ENCODE peak calls at places on chromosomes 4 and X, in seven cellular contexts. Y, L, J, Q, W, I and B are unnamed samples.
A peak's percentile ranks its signal among the peaks of the same experiment; 100 is the strongest.

GRCh38 chr4:113958766-113959540 is 20.5 kb downstream of the ARSJ start:
- DNase-seq in I (no peak), Y (peak; percentile 91), W (no peak), J (peak; percentile 8), Q (no peak), L (no peak), B (no peak)

GRCh38 chrX:23317799-23318724 is 16.6 kb upstream of the PTCHD1 start:
- DNase-seq in L (no peak), Y (peak; percentile 1), J (peak; percentile 46), W (no peak), Q (no peak), I (peak; percentile 88), B (peak; percentile 53)

GRCh38 chrX:69503835-69504625 is at the start of gene NALF2:
- DNase-seq in J (peak; percentile 76), Q (peak; percentile 85), L (no peak), W (peak; percentile 27), I (peak; percentile 93), Y (no peak), B (peak; percentile 80)

GRCh38 chr4:70737006-70737405 is 15.2 kb downstream of the RUFY3 start:
- DNase-seq in Y (no peak), W (no peak), Q (no peak), I (no peak), J (no peak), L (no peak), B (no peak)

GRCh38 chr4:31657859-31658258 is 937.7 kb downstream of the PCDH7 start:
- DNase-seq in I (no peak), J (no peak), L (no peak), Q (no peak), Y (peak; percentile 51), W (no peak), B (no peak)

GRCh38 chr4:7909966-7910720 is 29.5 kb downstream of the AFAP1 start:
- DNase-seq in W (no peak), Y (peak; percentile 49), I (no peak), J (no peak), Q (no peak), L (no peak), B (no peak)

GRCh38 chrX:105837227-105837626 is 14.9 kb downstream of the NRK start:
- DNase-seq in J (no peak), W (no peak), Q (peak; percentile 73), L (no peak), I (no peak), Y (peak; percentile 78), B (no peak)

GRCh38 chr4:52059372-52059771 is 8.3 kb downstream of the SPATA18 start:
- DNase-seq in I (no peak), Q (no peak), Y (no peak), J (no peak), W (no peak), L (no peak), B (no peak)

GRCh38 chr4:89753601-89754066 is 83.3 kb downstream of the SNCA start:
- DNase-seq in W (no peak), J (no peak), L (no peak), Q (no peak), Y (peak; percentile 93), I (no peak), B (no peak)

GRCh38 chr4:102715057-102715456 is 45.7 kb downstream of the MANBA start:
- DNase-seq in I (peak; percentile 55), Y (no peak), J (no peak), L (no peak), Q (no peak), W (no peak), B (peak; percentile 35)

GRCh38 chrX:118216488-118216887 is 99.9 kb upstream of the KLHL13 start:
- DNase-seq in Y (no peak), Q (peak; percentile 58), W (peak; percentile 62), L (no peak), I (no peak), J (peak; percentile 65), B (no peak)